ENCODE peak calls at places on chromosomes 2 and 18, in six cellular contexts. One of them, this sample, is unnamed.

GRCh38 chr2:195026261-195026660 is 630.8 kb upstream of the SLC39A10 start:
- DNase-seq in Peyer's patch: no peak
- DNase-seq in K562: no peak
- DNase-seq in spleen: no peak
- DNase-seq in body of pancreas: no peak
- DNase-seq in GM12892: no peak
- DNase-seq in this sample: no peak

GRCh38 chr18:13614701-13615288 is 111.6 kb downstream of the FAM210A start:
- DNase-seq in Peyer's patch: peak
- DNase-seq in K562: no peak
- DNase-seq in spleen: peak
- DNase-seq in body of pancreas: no peak
- DNase-seq in GM12892: no peak
- DNase-seq in this sample: peak

GRCh38 chr2:38603402-38604265 is 906 bp upstream of the HNRNPLL start:
- DNase-seq in Peyer's patch: peak
- DNase-seq in K562: peak
- DNase-seq in spleen: peak
- DNase-seq in body of pancreas: peak
- DNase-seq in GM12892: peak
- DNase-seq in this sample: peak

GRCh38 chr2:81084101-81084500 is 779.5 kb upstream of the LRRTM1 start:
- DNase-seq in Peyer's patch: no peak
- DNase-seq in K562: no peak
- DNase-seq in spleen: no peak
- DNase-seq in body of pancreas: no peak
- DNase-seq in GM12892: no peak
- DNase-seq in this sample: no peak

GRCh38 chr2:103161456-103162289 is 399.8 kb downstream of the TMEM182 start:
- DNase-seq in Peyer's patch: no peak
- DNase-seq in K562: peak
- DNase-seq in spleen: no peak
- DNase-seq in body of pancreas: peak
- DNase-seq in GM12892: peak
- DNase-seq in this sample: no peak

GRCh38 chr2:119491776-119492525 is 32.3 kb downstream of the SCTR start:
- DNase-seq in Peyer's patch: no peak
- DNase-seq in K562: no peak
- DNase-seq in spleen: no peak
- DNase-seq in body of pancreas: peak
- DNase-seq in GM12892: no peak
- DNase-seq in this sample: no peak

GRCh38 chr18:11883153-11883552 is 25.0 kb downstream of the MPPE1 start:
- DNase-seq in Peyer's patch: no peak
- DNase-seq in K562: no peak
- DNase-seq in spleen: no peak
- DNase-seq in body of pancreas: no peak
- DNase-seq in GM12892: no peak
- DNase-seq in this sample: no peak

GRCh38 chr2:159185401-159186130 is 100.9 kb downstream of the WDSUB1 start:
- DNase-seq in Peyer's patch: no peak
- DNase-seq in K562: peak
- DNase-seq in spleen: no peak
- DNase-seq in body of pancreas: peak
- DNase-seq in GM12892: peak
- DNase-seq in this sample: no peak

GRCh38 chr2:180763249-180763989 is 217.0 kb upstream of the UBE2E3 start:
- DNase-seq in Peyer's patch: no peak
- DNase-seq in K562: no peak
- DNase-seq in spleen: no peak
- DNase-seq in body of pancreas: no peak
- DNase-seq in GM12892: no peak
- DNase-seq in this sample: no peak

GRCh38 chr2:20594048-20594750 is 56.7 kb downstream of the HS1BP3 start:
- DNase-seq in Peyer's patch: no peak
- DNase-seq in K562: no peak
- DNase-seq in spleen: peak
- DNase-seq in body of pancreas: peak
- DNase-seq in GM12892: no peak
- DNase-seq in this sample: no peak

GRCh38 chr18:55861266-55861665 is 273.3 kb upstream of the TCF4 start:
- DNase-seq in Peyer's patch: no peak
- DNase-seq in K562: no peak
- DNase-seq in spleen: no peak
- DNase-seq in body of pancreas: peak
- DNase-seq in GM12892: no peak
- DNase-seq in this sample: no peak

GRCh38 chr2:28668106-28668814 is 83.4 kb upstream of the PPP1CB start:
- DNase-seq in Peyer's patch: no peak
- DNase-seq in K562: no peak
- DNase-seq in spleen: no peak
- DNase-seq in body of pancreas: no peak
- DNase-seq in GM12892: no peak
- DNase-seq in this sample: no peak

GRCh38 chr2:85398426-85399182 is 11.6 kb downstream of the CAPG start:
- DNase-seq in Peyer's patch: no peak
- DNase-seq in K562: no peak
- DNase-seq in spleen: peak
- DNase-seq in body of pancreas: no peak
- DNase-seq in GM12892: no peak
- DNase-seq in this sample: no peak

GRCh38 chr2:43407826-43408783 is 181.7 kb upstream of the ZFP36L2 start:
- DNase-seq in Peyer's patch: no peak
- DNase-seq in K562: no peak
- DNase-seq in spleen: no peak
- DNase-seq in body of pancreas: no peak
- DNase-seq in GM12892: no peak
- DNase-seq in this sample: no peak

GRCh38 chr18:62279561-62279960 is 45.5 kb upstream of the TNFRSF11A start:
- DNase-seq in Peyer's patch: no peak
- DNase-seq in K562: no peak
- DNase-seq in spleen: no peak
- DNase-seq in body of pancreas: no peak
- DNase-seq in GM12892: no peak
- DNase-seq in this sample: no peak

GRCh38 chr2:46913471-46914381 is 1.9 kb downstream of the MCFD2 start:
- DNase-seq in Peyer's patch: no peak
- DNase-seq in K562: peak
- DNase-seq in spleen: no peak
- DNase-seq in body of pancreas: peak
- DNase-seq in GM12892: no peak
- DNase-seq in this sample: peak

GRCh38 chr2:10297950-10298349 is 4.8 kb upstream of the HPCAL1 start:
- DNase-seq in Peyer's patch: peak
- DNase-seq in K562: peak
- DNase-seq in spleen: no peak
- DNase-seq in body of pancreas: peak
- DNase-seq in GM12892: no peak
- DNase-seq in this sample: peak

GRCh38 chr2:182368446-182368845 is 58.4 kb downstream of the PDE1A start:
- DNase-seq in Peyer's patch: no peak
- DNase-seq in K562: no peak
- DNase-seq in spleen: no peak
- DNase-seq in body of pancreas: no peak
- DNase-seq in GM12892: no peak
- DNase-seq in this sample: no peak

GRCh38 chr2:101087638-101088037 is 63.5 kb downstream of the TBC1D8 start:
- DNase-seq in Peyer's patch: no peak
- DNase-seq in K562: no peak
- DNase-seq in spleen: no peak
- DNase-seq in body of pancreas: no peak
- DNase-seq in GM12892: no peak
- DNase-seq in this sample: no peak

GRCh38 chr2:152715854-152716428 is 1.3 kb downstream of the PRPF40A start:
- DNase-seq in Peyer's patch: no peak
- DNase-seq in K562: peak
- DNase-seq in spleen: no peak
- DNase-seq in body of pancreas: no peak
- DNase-seq in GM12892: no peak
- DNase-seq in this sample: no peak

GRCh38 chr2:60071427-60071826 is 482.0 kb downstream of the BCL11A start:
- DNase-seq in Peyer's patch: no peak
- DNase-seq in K562: no peak
- DNase-seq in spleen: no peak
- DNase-seq in body of pancreas: no peak
- DNase-seq in GM12892: no peak
- DNase-seq in this sample: no peak

GRCh38 chr2:126527836-126528490 is 128.0 kb upstream of the GYPC start:
- DNase-seq in Peyer's patch: peak
- DNase-seq in K562: peak
- DNase-seq in spleen: peak
- DNase-seq in body of pancreas: peak
- DNase-seq in GM12892: peak
- DNase-seq in this sample: peak

GRCh38 chr2:216365518-216365917 is 6.8 kb downstream of the MARCHF4 start:
- DNase-seq in Peyer's patch: no peak
- DNase-seq in K562: no peak
- DNase-seq in spleen: no peak
- DNase-seq in body of pancreas: no peak
- DNase-seq in GM12892: no peak
- DNase-seq in this sample: no peak

GRCh38 chr2:109372614-109373013 is 241.2 kb downstream of the SEPTIN10 start:
- DNase-seq in Peyer's patch: no peak
- DNase-seq in K562: no peak
- DNase-seq in spleen: no peak
- DNase-seq in body of pancreas: no peak
- DNase-seq in GM12892: no peak
- DNase-seq in this sample: no peak

GRCh38 chr18:54880706-54881105 is 52.4 kb downstream of the RAB27B start:
- DNase-seq in Peyer's patch: no peak
- DNase-seq in K562: no peak
- DNase-seq in spleen: no peak
- DNase-seq in body of pancreas: no peak
- DNase-seq in GM12892: no peak
- DNase-seq in this sample: no peak

GRCh38 chr2:774436-774835 is 97.2 kb upstream of the TMEM18 start:
- DNase-seq in Peyer's patch: no peak
- DNase-seq in K562: no peak
- DNase-seq in spleen: no peak
- DNase-seq in body of pancreas: no peak
- DNase-seq in GM12892: no peak
- DNase-seq in this sample: no peak

GRCh38 chr18:79275992-79276391 is 119.7 kb upstream of the NFATC1 start:
- DNase-seq in Peyer's patch: no peak
- DNase-seq in K562: no peak
- DNase-seq in spleen: no peak
- DNase-seq in body of pancreas: no peak
- DNase-seq in GM12892: no peak
- DNase-seq in this sample: no peak

GRCh38 chr2:23905155-23905554 is 21.8 kb downstream of the ATAD2B start:
- DNase-seq in Peyer's patch: no peak
- DNase-seq in K562: no peak
- DNase-seq in spleen: no peak
- DNase-seq in body of pancreas: no peak
- DNase-seq in GM12892: no peak
- DNase-seq in this sample: no peak

GRCh38 chr2:168671932-168672331 is 130.5 kb upstream of the NOSTRIN start:
- DNase-seq in Peyer's patch: no peak
- DNase-seq in K562: no peak
- DNase-seq in spleen: no peak
- DNase-seq in body of pancreas: no peak
- DNase-seq in GM12892: no peak
- DNase-seq in this sample: no peak

GRCh38 chr2:39537150-39537549 is 100.1 kb upstream of the MAP4K3 start:
- DNase-seq in Peyer's patch: no peak
- DNase-seq in K562: no peak
- DNase-seq in spleen: no peak
- DNase-seq in body of pancreas: no peak
- DNase-seq in GM12892: no peak
- DNase-seq in this sample: no peak

GRCh38 chr2:237483018-237483731 is 3.9 kb upstream of the MLPH start:
- DNase-seq in Peyer's patch: no peak
- DNase-seq in K562: no peak
- DNase-seq in spleen: peak
- DNase-seq in body of pancreas: no peak
- DNase-seq in GM12892: no peak
- DNase-seq in this sample: no peak
- TF ChIP-seq POLR2A in Peyer's patch: no peak
- TF ChIP-seq POLR2A in K562: no peak
- TF ChIP-seq POLR2A in spleen: no peak
- TF ChIP-seq POLR2A in body of pancreas: no peak
- TF ChIP-seq POLR2A in GM12892: no peak
- TF ChIP-seq POLR2A in this sample: no peak

DNA sequence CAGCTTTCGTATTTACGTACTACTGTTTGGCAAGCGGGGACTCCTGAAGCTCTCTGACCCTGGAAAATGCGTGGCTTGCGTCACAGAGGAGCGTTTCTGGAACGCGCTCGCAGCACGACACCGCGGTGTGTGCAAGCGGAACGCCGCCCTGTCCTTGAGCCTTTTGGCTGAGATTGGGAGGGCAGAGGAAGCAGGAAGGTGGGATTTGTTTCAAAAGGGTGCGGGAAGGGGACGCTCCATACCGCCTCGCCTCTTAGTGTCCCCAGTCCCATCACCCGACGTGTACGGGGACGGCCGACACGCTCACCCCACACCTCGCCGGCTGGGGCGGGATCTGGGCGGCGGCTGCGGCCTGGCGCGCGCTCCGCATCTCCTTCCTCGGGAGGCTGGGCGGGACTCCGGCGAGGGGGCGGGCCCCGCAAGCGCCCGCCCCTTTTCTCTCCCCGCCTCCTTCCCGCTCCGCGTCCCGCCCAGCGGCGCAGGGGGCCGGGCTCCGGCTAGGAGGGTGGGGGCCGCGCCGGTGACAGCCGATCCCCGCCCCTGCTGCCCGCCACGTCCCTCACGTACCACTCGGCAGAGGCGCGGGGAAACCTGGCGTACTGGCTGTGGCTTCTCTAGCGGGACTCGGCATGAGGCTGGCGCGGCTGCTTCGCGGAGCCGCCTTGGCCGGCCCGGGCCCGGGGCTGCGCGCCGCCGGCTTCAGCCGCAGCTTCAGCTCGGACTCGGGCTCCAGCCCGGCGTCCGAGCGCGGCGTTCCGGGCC is at the start of gene PDK1:
- DNase-seq in Peyer's patch: peak
- DNase-seq in K562: peak
- DNase-seq in spleen: peak
- DNase-seq in body of pancreas: peak
- DNase-seq in GM12892: peak
- DNase-seq in this sample: peak
- TF ChIP-seq POLR2A in Peyer's patch: peak
- TF ChIP-seq POLR2A in K562: peak
- TF ChIP-seq POLR2A in spleen: peak
- TF ChIP-seq POLR2A in body of pancreas: peak
- TF ChIP-seq POLR2A in GM12892: peak
- TF ChIP-seq POLR2A in this sample: no peak

DNA sequence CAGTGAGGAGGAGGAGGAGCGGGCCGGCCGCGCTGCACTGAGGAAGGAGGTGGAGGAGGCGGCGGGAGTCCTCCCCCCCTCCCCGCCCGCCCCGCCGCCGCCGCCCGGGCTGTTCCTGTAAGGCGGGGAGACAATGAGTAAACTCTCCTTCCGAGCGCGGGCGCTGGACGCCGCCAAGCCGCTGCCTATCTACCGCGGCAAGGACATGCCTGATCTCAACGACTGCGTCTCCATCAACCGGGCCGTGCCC is 259 bp downstream of the EPC2 start:
- DNase-seq in Peyer's patch: no peak
- DNase-seq in K562: no peak
- DNase-seq in spleen: no peak
- DNase-seq in body of pancreas: no peak
- DNase-seq in GM12892: no peak
- DNase-seq in this sample: no peak
- TF ChIP-seq POLR2A in Peyer's patch: no peak
- TF ChIP-seq POLR2A in K562: no peak
- TF ChIP-seq POLR2A in spleen: no peak
- TF ChIP-seq POLR2A in body of pancreas: no peak
- TF ChIP-seq POLR2A in GM12892: no peak
- TF ChIP-seq POLR2A in this sample: no peak

GRCh38 chr18:70337139-70337972 is 48.5 kb downstream of the SOCS6 start:
- DNase-seq in Peyer's patch: no peak
- DNase-seq in K562: peak
- DNase-seq in spleen: no peak
- DNase-seq in body of pancreas: no peak
- DNase-seq in GM12892: no peak
- DNase-seq in this sample: no peak
- TF ChIP-seq POLR2A in Peyer's patch: no peak
- TF ChIP-seq POLR2A in K562: no peak
- TF ChIP-seq POLR2A in spleen: no peak
- TF ChIP-seq POLR2A in body of pancreas: no peak
- TF ChIP-seq POLR2A in GM12892: no peak
- TF ChIP-seq POLR2A in this sample: no peak